ENCODE peak calls at places on chromosomes 5 and 9, in seven cellular contexts. G is fibroblast of pulmonary artery; Q is heart right ventricle; Y is CD4-positive, CD25-positive, alpha-beta regulatory T cell; C is heart left ventricle; W is mesendoderm; L is tibial artery. P is an unnamed sample.

GRCh38 chr9:70080481-70081119 is 37.0 kb downstream of the MAMDC2 start:
- DNase-seq in G (peak), Q (peak), Y (no peak), C (peak), W (peak), L (peak), P (no peak)

GRCh38 chr5:74862221-74862620 is 4.0 kb downstream of the FAM169A start:
- DNase-seq in G (no peak), Q (no peak), Y (no peak), C (no peak), W (no peak), L (no peak), P (no peak)

GRCh38 chr5:148751025-148751424 is 75.4 kb upstream of the ADRB2 start:
- DNase-seq in G (no peak), Q (no peak), Y (no peak), C (no peak), W (no peak), L (no peak), P (no peak)

GRCh38 chr9:97575673-97576048 is 57.5 kb downstream of the TSTD2 start:
- DNase-seq in G (no peak), Q (no peak), Y (no peak), C (no peak), W (no peak), L (peak), P (no peak)

GRCh38 chr5:138032572-138033274 is at the start of gene FAM13B:
- DNase-seq in G (peak), Q (peak), Y (peak), C (peak), W (peak), L (peak), P (no peak)

GRCh38 chr5:172678902-172679301 is 37.8 kb downstream of the NEURL1B start:
- DNase-seq in G (no peak), Q (peak), Y (no peak), C (peak), W (no peak), L (peak), P (no peak)

GRCh38 chr5:180069589-180070247 is 1.8 kb downstream of the RNF130 start:
- DNase-seq in G (no peak), Q (no peak), Y (no peak), C (peak), W (peak), L (no peak), P (no peak)

GRCh38 chr5:74950836-74951515 is 84.8 kb upstream of the FAM169A start:
- DNase-seq in G (no peak), Q (no peak), Y (no peak), C (no peak), W (no peak), L (no peak), P (no peak)

GRCh38 chr9:114017741-114018715 is 60.1 kb downstream of the AMBP start:
- DNase-seq in G (no peak), Q (no peak), Y (no peak), C (no peak), W (no peak), L (peak), P (no peak)

GRCh38 chr5:149799119-149799623 is 69.1 kb downstream of the PPARGC1B start:
- DNase-seq in G (peak), Q (no peak), Y (no peak), C (peak), W (no peak), L (no peak), P (no peak)

GRCh38 chr9:75892168-75892901 is 1.9 kb downstream of the PCSK5 start:
- DNase-seq in G (no peak), Q (peak), Y (no peak), C (peak), W (peak), L (peak), P (no peak)

GRCh38 chr5:133546500-133546899 is 65.8 kb downstream of the FSTL4 start:
- DNase-seq in G (no peak), Q (no peak), Y (no peak), C (no peak), W (no peak), L (no peak), P (no peak)

GRCh38 chr5:115484368-115484767 is 60.2 kb downstream of the FEM1C start:
- DNase-seq in G (no peak), Q (no peak), Y (no peak), C (no peak), W (no peak), L (no peak), P (no peak)

GRCh38 chr5:140764177-140765020 is 21.5 kb upstream of the PCDHA1 start:
- DNase-seq in G (no peak), Q (no peak), Y (no peak), C (no peak), W (no peak), L (no peak), P (no peak)

GRCh38 chr5:98770911-98771322 is 2.5 kb upstream of the RGMB start:
- DNase-seq in G (peak), Q (no peak), Y (peak), C (no peak), W (no peak), L (no peak), P (no peak)

GRCh38 chr5:122751293-122751753 is 23.6 kb upstream of the SNX2 start:
- DNase-seq in G (peak), Q (no peak), Y (no peak), C (no peak), W (peak), L (no peak), P (no peak)

GRCh38 chr5:37918420-37918819 is 78.6 kb upstream of the GDNF start:
- DNase-seq in G (peak), Q (no peak), Y (no peak), C (no peak), W (no peak), L (no peak), P (no peak)

GRCh38 chr5:78627766-78628165 is 20.8 kb downstream of the LHFPL2 start:
- DNase-seq in G (no peak), Q (no peak), Y (no peak), C (no peak), W (no peak), L (no peak), P (no peak)

GRCh38 chr5:62132279-62132678 is 173.7 kb upstream of the KIF2A start:
- DNase-seq in G (no peak), Q (no peak), Y (no peak), C (no peak), W (no peak), L (no peak), P (no peak)

GRCh38 chr9:123324767-123325183 is 31.2 kb upstream of the CRB2 start:
- DNase-seq in G (no peak), Q (no peak), Y (no peak), C (no peak), W (no peak), L (no peak), P (no peak)

GRCh38 chr5:125295405-125295872 is 549.0 kb upstream of the ZNF608 start:
- DNase-seq in G (peak), Q (no peak), Y (no peak), C (no peak), W (no peak), L (no peak), P (no peak)

GRCh38 chr5:179766021-179766725 is 27.6 kb upstream of the LTC4S start:
- DNase-seq in G (peak), Q (no peak), Y (no peak), C (no peak), W (no peak), L (no peak), P (no peak)

GRCh38 chr9:32500768-32501167 is 25.2 kb downstream of the RIGI start:
- DNase-seq in G (peak), Q (no peak), Y (no peak), C (no peak), W (no peak), L (no peak), P (no peak)

GRCh38 chr5:176818391-176819098 is 8.2 kb downstream of the UNC5A start:
- DNase-seq in G (no peak), Q (no peak), Y (peak), C (peak), W (no peak), L (no peak), P (no peak)

GRCh38 chr5:41748631-41749030 is 121.6 kb downstream of the OXCT1 start:
- DNase-seq in G (peak), Q (no peak), Y (no peak), C (no peak), W (no peak), L (no peak), P (no peak)

GRCh38 chr5:79642210-79642609 is 30.0 kb downstream of the TENT2 start:
- DNase-seq in G (no peak), Q (no peak), Y (no peak), C (no peak), W (no peak), L (no peak), P (no peak)

GRCh38 chr9:97633859-97634485 is 351 bp downstream of the NCBP1 start:
- DNase-seq in G (no peak), Q (no peak), Y (no peak), C (no peak), W (no peak), L (no peak), P (no peak)

GRCh38 chr5:104998169-104998568 is 1435.6 kb upstream of the NUDT12 start:
- DNase-seq in G (no peak), Q (no peak), Y (no peak), C (no peak), W (no peak), L (no peak), P (no peak)

GRCh38 chr9:34267660-34268059 is 61.4 kb downstream of the KIF24 start:
- DNase-seq in G (no peak), Q (no peak), Y (no peak), C (no peak), W (no peak), L (no peak), P (no peak)

GRCh38 chr5:133610489-133611356 is 1.6 kb downstream of the FSTL4 start:
- DNase-seq in G (peak), Q (peak), Y (no peak), C (peak), W (peak), L (no peak), P (no peak)

GRCh38 chr9:70105142-70105541 is 61.5 kb downstream of the MAMDC2 start:
- DNase-seq in G (no peak), Q (no peak), Y (no peak), C (no peak), W (no peak), L (no peak), P (no peak)

GRCh38 chr9:121073038-121073437 is 1.7 kb upstream of the CNTRL start:
- DNase-seq in G (peak), Q (peak), Y (no peak), C (peak), W (no peak), L (peak), P (peak)
- H3K4me3 ChIP-seq in G (peak), Q (no peak), Y (no peak), C (peak), W (no peak), L (peak), P (peak)

GRCh38 chr5:32539981-32540380 is 45.4 kb upstream of the SUB1 start:
- DNase-seq in G (no peak), Q (no peak), Y (no peak), C (no peak), W (no peak), L (no peak), P (no peak)

GRCh38 chr5:32536246-32536645 is 49.1 kb upstream of the SUB1 start:
- DNase-seq in G (no peak), Q (no peak), Y (no peak), C (no peak), W (no peak), L (no peak), P (no peak)

GRCh38 chr5:32538031-32538547 is 47.3 kb upstream of the SUB1 start:
- DNase-seq in G (peak), Q (peak), Y (peak), C (peak), W (no peak), L (no peak), P (no peak)

GRCh38 chr5:32531885-32532520 is 53.4 kb upstream of the SUB1 start:
- DNase-seq in G (peak), Q (no peak), Y (peak), C (no peak), W (peak), L (no peak), P (no peak)

DNA sequence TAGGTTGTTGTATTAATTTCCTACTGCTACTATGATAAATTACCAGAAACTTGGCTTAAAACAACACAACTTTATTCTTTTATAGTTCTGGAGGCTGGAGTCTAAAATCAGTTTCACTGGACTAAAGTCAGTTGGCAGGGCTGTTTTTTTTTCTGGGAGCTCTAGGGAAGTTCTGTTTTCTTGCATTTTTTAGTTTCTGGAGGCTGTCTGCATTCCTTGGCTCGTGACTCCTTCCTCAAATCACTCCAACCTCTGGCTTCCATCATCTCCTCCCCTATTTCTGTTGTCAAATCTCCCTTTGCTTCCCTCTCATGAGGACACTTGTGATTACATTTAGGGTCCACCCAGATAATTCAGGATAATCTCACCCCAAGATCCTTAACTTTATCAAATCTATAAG is 51.3 kb upstream of the SUB1 start:
- DNase-seq in G (peak), Q (no peak), Y (no peak), C (no peak), W (no peak), L (no peak), P (no peak)
- H3K4me3 ChIP-seq in G (no peak), Q (no peak), Y (peak), C (no peak), W (no peak), L (no peak), P (no peak)

GRCh38 chr9:100070071-100070470 is 28.7 kb downstream of the ERP44 start:
- DNase-seq in G (no peak), Q (no peak), Y (no peak), C (no peak), W (no peak), L (no peak), P (no peak)

GRCh38 chr9:100063185-100063584 is 35.6 kb downstream of the ERP44 start:
- DNase-seq in G (no peak), Q (no peak), Y (no peak), C (no peak), W (peak), L (no peak), P (no peak)

GRCh38 chr9:100070642-100071041 is 28.2 kb downstream of the ERP44 start:
- DNase-seq in G (no peak), Q (no peak), Y (no peak), C (no peak), W (peak), L (no peak), P (no peak)

GRCh38 chr9:100064872-100065581 is 33.8 kb downstream of the ERP44 start:
- DNase-seq in G (peak), Q (no peak), Y (no peak), C (no peak), W (no peak), L (no peak), P (no peak)

DNA sequence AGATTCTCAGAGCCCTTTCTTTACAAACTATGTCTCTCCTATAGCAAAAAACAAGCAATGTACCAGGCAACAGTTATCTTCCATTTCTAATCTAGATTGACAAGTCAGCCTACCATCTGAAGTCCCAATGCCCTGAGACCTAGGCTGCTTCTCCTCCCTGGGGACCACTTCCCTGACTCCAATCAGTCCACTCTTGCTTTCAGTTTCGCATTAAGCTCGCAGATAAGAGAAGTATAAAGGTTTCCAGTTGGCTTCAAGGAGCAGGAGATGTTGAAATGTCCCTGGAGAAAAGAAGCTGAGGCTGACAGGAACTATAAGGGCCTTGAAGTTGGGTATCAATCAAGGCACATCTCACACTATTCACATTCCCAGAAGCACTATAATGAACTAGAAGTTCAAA is 32.3 kb downstream of the ERP44 start:
- DNase-seq in G (peak), Q (no peak), Y (no peak), C (peak), W (peak), L (no peak), P (no peak)
- H3K4me3 ChIP-seq in G (peak), Q (no peak), Y (no peak), C (no peak), W (no peak), L (no peak), P (peak)

GRCh38 chr5:95858661-95859326 is 36.3 kb upstream of the GLRX start:
- DNase-seq in G (peak), Q (peak), Y (peak), C (peak), W (peak), L (peak), P (no peak)
- H3K4me3 ChIP-seq in G (peak), Q (no peak), Y (peak), C (peak), W (no peak), L (peak), P (peak)

GRCh38 chr5:174503461-174504265 is 220.7 kb upstream of the MSX2 start:
- DNase-seq in G (peak), Q (no peak), Y (no peak), C (no peak), W (no peak), L (no peak), P (peak)
- H3K4me3 ChIP-seq in G (peak), Q (no peak), Y (no peak), C (no peak), W (no peak), L (no peak), P (peak)

GRCh38 chr9:131405429-131405828 is 11.5 kb downstream of the PRRC2B start:
- DNase-seq in G (peak), Q (peak), Y (no peak), C (peak), W (peak), L (no peak), P (no peak)
- H3K4me3 ChIP-seq in G (no peak), Q (no peak), Y (peak), C (no peak), W (no peak), L (no peak), P (peak)

GRCh38 chr9:1049641-1050040 is 516 bp upstream of the DMRT2 start:
- DNase-seq in G (no peak), Q (no peak), Y (no peak), C (no peak), W (no peak), L (no peak), P (no peak)

GRCh38 chr9:1052119-1052907 is 2.2 kb downstream of the DMRT2 start:
- DNase-seq in G (no peak), Q (no peak), Y (no peak), C (no peak), W (no peak), L (no peak), P (no peak)

GRCh38 chr9:1052908-1053590 is 2.9 kb downstream of the DMRT2 start:
- DNase-seq in G (no peak), Q (no peak), Y (no peak), C (no peak), W (no peak), L (no peak), P (no peak)

GRCh38 chr9:1050125-1050895 is at the start of gene DMRT2:
- DNase-seq in G (peak), Q (peak), Y (no peak), C (peak), W (peak), L (peak), P (no peak)

DNA sequence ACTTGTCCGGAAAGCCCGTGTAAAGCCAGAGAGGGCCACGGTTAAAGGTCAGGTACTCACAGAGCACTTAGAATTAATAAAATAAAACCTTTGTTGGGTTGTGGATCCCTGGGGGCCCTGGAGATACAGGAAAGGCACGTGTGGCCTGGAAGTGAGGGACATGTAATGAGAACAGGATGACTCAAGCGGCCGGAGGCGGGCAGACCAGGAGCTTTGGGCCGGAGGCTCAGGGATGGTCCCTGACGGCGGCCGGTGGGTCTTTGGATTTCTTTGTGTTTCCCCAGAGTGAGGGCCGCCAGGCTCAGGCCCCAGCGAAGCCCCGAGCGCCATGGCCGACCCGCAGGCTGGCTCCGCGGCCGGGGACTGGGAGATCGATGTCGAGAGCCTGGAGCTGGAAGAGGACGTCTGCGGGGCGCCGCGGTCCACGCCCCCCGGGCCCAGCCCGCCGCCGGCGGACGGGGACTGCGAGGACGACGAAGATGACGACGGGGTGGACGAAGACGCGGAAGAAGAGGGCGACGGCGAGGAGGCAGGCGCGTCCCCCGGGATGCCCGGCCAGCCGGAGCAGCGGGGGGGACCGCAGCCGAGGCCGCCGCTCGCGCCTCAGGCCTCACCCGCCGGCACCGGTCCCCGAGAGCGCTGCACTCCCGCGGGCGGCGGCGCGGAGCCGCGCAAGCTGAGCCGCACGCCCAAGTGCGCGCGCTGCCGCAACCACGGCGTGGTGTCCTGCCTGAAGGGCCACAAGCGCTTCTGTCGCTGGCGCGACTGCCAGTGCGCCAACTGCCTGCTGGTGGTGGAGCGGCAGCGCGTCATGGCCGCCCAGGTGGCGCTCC is 1.3 kb downstream of the DMRT2 start:
- DNase-seq in G (no peak), Q (peak), Y (no peak), C (peak), W (peak), L (no peak), P (no peak)
- H3K4me3 ChIP-seq in G (no peak), Q (no peak), Y (no peak), C (peak), W (no peak), L (peak), P (no peak)

GRCh38 chr5:88823201-88823600 is 59.8 kb downstream of the MEF2C start:
- DNase-seq in G (no peak), Q (no peak), Y (no peak), C (no peak), W (no peak), L (no peak), P (no peak)

GRCh38 chr5:88824892-88825781 is 57.8 kb downstream of the MEF2C start:
- DNase-seq in G (peak), Q (no peak), Y (no peak), C (no peak), W (no peak), L (no peak), P (no peak)

GRCh38 chr5:88825782-88826110 is 57.2 kb downstream of the MEF2C start:
- DNase-seq in G (peak), Q (no peak), Y (no peak), C (no peak), W (peak), L (no peak), P (no peak)

GRCh38 chr5:88826959-88827585 is 55.9 kb downstream of the MEF2C start:
- DNase-seq in G (peak), Q (peak), Y (no peak), C (peak), W (peak), L (no peak), P (no peak)

DNA sequence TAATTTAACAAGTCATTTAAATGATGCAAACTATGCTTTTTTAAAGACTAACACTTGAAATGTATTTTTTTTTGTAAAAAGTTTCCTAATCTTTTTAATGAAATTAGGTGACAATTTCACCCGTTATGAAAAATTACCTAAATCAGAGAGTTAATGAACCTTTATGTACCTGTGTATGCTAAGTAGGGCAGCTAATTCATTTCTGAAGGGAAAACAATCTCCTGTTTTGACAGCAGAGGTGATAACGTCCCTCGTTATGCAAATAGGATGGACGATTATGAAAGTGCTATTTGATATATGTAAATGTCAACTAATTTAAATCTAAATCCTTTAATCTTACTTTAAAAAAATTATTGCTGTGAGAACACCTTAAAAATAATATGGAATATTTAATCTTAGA is 58.8 kb downstream of the MEF2C start:
- DNase-seq in G (no peak), Q (no peak), Y (no peak), C (no peak), W (no peak), L (no peak), P (no peak)
- H3K4me3 ChIP-seq in G (no peak), Q (no peak), Y (no peak), C (peak), W (no peak), L (no peak), P (no peak)

GRCh38 chr9:127874301-127875216 is 2.9 kb downstream of the AK1 start:
- DNase-seq in G (no peak), Q (no peak), Y (no peak), C (peak), W (no peak), L (peak), P (no peak)
- H3K4me3 ChIP-seq in G (no peak), Q (no peak), Y (no peak), C (peak), W (no peak), L (peak), P (no peak)

P was measured in SK-N-MC.